ENCODE peak calls at places on chromosomes 5 and 9, in seven cellular contexts. One of them, this sample, is unnamed.

GRCh38 chr5:168808217-168808616 is 229.0 kb upstream of the PANK3 start:
- DNase-seq in stimulated activated naive CD8-positive, alpha-beta T cell treated with anti-CD3 and anti-CD28 coated beads, Interleukin-15, Interleukin-2, amounts not matched to agents 100 U/mL and 50 U/mL, for 24 hours: no peak
- DNase-seq in ELR: no peak
- DNase-seq in nucleus accumbens: no peak
- DNase-seq in activated CD8-positive, alpha-beta memory T cell treated with anti-CD3 and anti-CD28 coated beads for 48 hours: no peak
- DNase-seq in ureter: no peak
- DNase-seq in hippocampal formation: no peak
- DNase-seq in this sample: no peak

GRCh38 chr5:82639393-82640144 is 361.4 kb upstream of the RPS23 start:
- DNase-seq in ELR: no peak
- DNase-seq in activated CD8-positive, alpha-beta memory T cell treated with anti-CD3 and anti-CD28 coated beads for 48 hours: no peak
- DNase-seq in nucleus accumbens: no peak
- DNase-seq in ureter: no peak
- DNase-seq in hippocampal formation: no peak
- DNase-seq in stimulated activated naive CD8-positive, alpha-beta T cell treated with anti-CD3 and anti-CD28 coated beads, Interleukin-15, Interleukin-2, amounts not matched to agents 100 U/mL and 50 U/mL, for 24 hours: no peak
- DNase-seq in this sample: no peak

GRCh38 chr5:157484768-157485167 is 24.8 kb downstream of the NIPAL4 start:
- DNase-seq in activated CD8-positive, alpha-beta memory T cell treated with anti-CD3 and anti-CD28 coated beads for 48 hours: no peak
- DNase-seq in ureter: no peak
- DNase-seq in stimulated activated naive CD8-positive, alpha-beta T cell treated with anti-CD3 and anti-CD28 coated beads, Interleukin-15, Interleukin-2, amounts not matched to agents 100 U/mL and 50 U/mL, for 24 hours: no peak
- DNase-seq in ELR: no peak
- DNase-seq in nucleus accumbens: no peak
- DNase-seq in hippocampal formation: no peak
- DNase-seq in this sample: peak; percentile 50

GRCh38 chr9:88221110-88221509 is 82.8 kb upstream of the SPATA31C2 start:
- DNase-seq in hippocampal formation: no peak
- DNase-seq in activated CD8-positive, alpha-beta memory T cell treated with anti-CD3 and anti-CD28 coated beads for 48 hours: no peak
- DNase-seq in nucleus accumbens: no peak
- DNase-seq in ureter: no peak
- DNase-seq in stimulated activated naive CD8-positive, alpha-beta T cell treated with anti-CD3 and anti-CD28 coated beads, Interleukin-15, Interleukin-2, amounts not matched to agents 100 U/mL and 50 U/mL, for 24 hours: no peak
- DNase-seq in ELR: no peak
- DNase-seq in this sample: no peak

GRCh38 chr5:104977530-104977929 is 1414.9 kb upstream of the NUDT12 start:
- DNase-seq in nucleus accumbens: no peak
- DNase-seq in hippocampal formation: no peak
- DNase-seq in stimulated activated naive CD8-positive, alpha-beta T cell treated with anti-CD3 and anti-CD28 coated beads, Interleukin-15, Interleukin-2, amounts not matched to agents 100 U/mL and 50 U/mL, for 24 hours: no peak
- DNase-seq in ureter: no peak
- DNase-seq in activated CD8-positive, alpha-beta memory T cell treated with anti-CD3 and anti-CD28 coated beads for 48 hours: no peak
- DNase-seq in ELR: no peak
- DNase-seq in this sample: no peak

GRCh38 chr5:172600571-172600970 is 40.5 kb upstream of the NEURL1B start:
- DNase-seq in stimulated activated naive CD8-positive, alpha-beta T cell treated with anti-CD3 and anti-CD28 coated beads, Interleukin-15, Interleukin-2, amounts not matched to agents 100 U/mL and 50 U/mL, for 24 hours: no peak
- DNase-seq in activated CD8-positive, alpha-beta memory T cell treated with anti-CD3 and anti-CD28 coated beads for 48 hours: no peak
- DNase-seq in nucleus accumbens: no peak
- DNase-seq in hippocampal formation: no peak
- DNase-seq in ureter: no peak
- DNase-seq in ELR: no peak
- DNase-seq in this sample: no peak

GRCh38 chr9:13665418-13666066 is 386.1 kb upstream of the MPDZ start:
- DNase-seq in nucleus accumbens: no peak
- DNase-seq in ELR: peak; percentile 36
- DNase-seq in ureter: no peak
- DNase-seq in stimulated activated naive CD8-positive, alpha-beta T cell treated with anti-CD3 and anti-CD28 coated beads, Interleukin-15, Interleukin-2, amounts not matched to agents 100 U/mL and 50 U/mL, for 24 hours: no peak
- DNase-seq in activated CD8-positive, alpha-beta memory T cell treated with anti-CD3 and anti-CD28 coated beads for 48 hours: no peak
- DNase-seq in hippocampal formation: no peak
- DNase-seq in this sample: no peak

GRCh38 chr9:124946167-124946566 is 5.3 kb upstream of the GOLGA1 start:
- DNase-seq in ureter: no peak
- DNase-seq in ELR: no peak
- DNase-seq in stimulated activated naive CD8-positive, alpha-beta T cell treated with anti-CD3 and anti-CD28 coated beads, Interleukin-15, Interleukin-2, amounts not matched to agents 100 U/mL and 50 U/mL, for 24 hours: no peak
- DNase-seq in hippocampal formation: no peak
- DNase-seq in activated CD8-positive, alpha-beta memory T cell treated with anti-CD3 and anti-CD28 coated beads for 48 hours: no peak
- DNase-seq in nucleus accumbens: no peak
- DNase-seq in this sample: no peak

GRCh38 chr5:14008819-14009311 is 64.4 kb upstream of the DNAH5 start:
- DNase-seq in ureter: no peak
- DNase-seq in nucleus accumbens: no peak
- DNase-seq in activated CD8-positive, alpha-beta memory T cell treated with anti-CD3 and anti-CD28 coated beads for 48 hours: no peak
- DNase-seq in ELR: peak; percentile 39
- DNase-seq in hippocampal formation: no peak
- DNase-seq in stimulated activated naive CD8-positive, alpha-beta T cell treated with anti-CD3 and anti-CD28 coated beads, Interleukin-15, Interleukin-2, amounts not matched to agents 100 U/mL and 50 U/mL, for 24 hours: no peak
- DNase-seq in this sample: no peak

GRCh38 chr5:135521964-135522363 is 13.8 kb downstream of the NEUROG1 start:
- DNase-seq in nucleus accumbens: no peak
- DNase-seq in ureter: no peak
- DNase-seq in hippocampal formation: no peak
- DNase-seq in activated CD8-positive, alpha-beta memory T cell treated with anti-CD3 and anti-CD28 coated beads for 48 hours: no peak
- DNase-seq in ELR: no peak
- DNase-seq in stimulated activated naive CD8-positive, alpha-beta T cell treated with anti-CD3 and anti-CD28 coated beads, Interleukin-15, Interleukin-2, amounts not matched to agents 100 U/mL and 50 U/mL, for 24 hours: no peak
- DNase-seq in this sample: no peak

GRCh38 chr5:1516615-1517601 is 6.9 kb downstream of the LPCAT1 start:
- DNase-seq in ureter: peak; percentile 37
- DNase-seq in stimulated activated naive CD8-positive, alpha-beta T cell treated with anti-CD3 and anti-CD28 coated beads, Interleukin-15, Interleukin-2, amounts not matched to agents 100 U/mL and 50 U/mL, for 24 hours: peak; percentile 2
- DNase-seq in nucleus accumbens: no peak
- DNase-seq in hippocampal formation: no peak
- DNase-seq in activated CD8-positive, alpha-beta memory T cell treated with anti-CD3 and anti-CD28 coated beads for 48 hours: no peak
- DNase-seq in ELR: peak; percentile 51
- DNase-seq in this sample: no peak

GRCh38 chr9:126856326-126856877 is 4.0 kb upstream of the ZBTB34 start:
- DNase-seq in activated CD8-positive, alpha-beta memory T cell treated with anti-CD3 and anti-CD28 coated beads for 48 hours: no peak
- DNase-seq in hippocampal formation: no peak
- DNase-seq in nucleus accumbens: no peak
- DNase-seq in stimulated activated naive CD8-positive, alpha-beta T cell treated with anti-CD3 and anti-CD28 coated beads, Interleukin-15, Interleukin-2, amounts not matched to agents 100 U/mL and 50 U/mL, for 24 hours: no peak
- DNase-seq in ureter: no peak
- DNase-seq in ELR: no peak
- DNase-seq in this sample: no peak

GRCh38 chr9:18493361-18494015 is 19.5 kb downstream of the ADAMTSL1 start:
- DNase-seq in ELR: peak; percentile 34
- DNase-seq in nucleus accumbens: no peak
- DNase-seq in stimulated activated naive CD8-positive, alpha-beta T cell treated with anti-CD3 and anti-CD28 coated beads, Interleukin-15, Interleukin-2, amounts not matched to agents 100 U/mL and 50 U/mL, for 24 hours: no peak
- DNase-seq in hippocampal formation: no peak
- DNase-seq in activated CD8-positive, alpha-beta memory T cell treated with anti-CD3 and anti-CD28 coated beads for 48 hours: no peak
- DNase-seq in ureter: no peak
- DNase-seq in this sample: no peak

GRCh38 chr5:177382423-177383029 is 1.7 kb upstream of the SLC34A1 start:
- DNase-seq in ureter: no peak
- DNase-seq in ELR: peak; percentile 40
- DNase-seq in hippocampal formation: peak; percentile 39
- DNase-seq in nucleus accumbens: no peak
- DNase-seq in activated CD8-positive, alpha-beta memory T cell treated with anti-CD3 and anti-CD28 coated beads for 48 hours: no peak
- DNase-seq in stimulated activated naive CD8-positive, alpha-beta T cell treated with anti-CD3 and anti-CD28 coated beads, Interleukin-15, Interleukin-2, amounts not matched to agents 100 U/mL and 50 U/mL, for 24 hours: no peak
- DNase-seq in this sample: peak; percentile 76

GRCh38 chr5:76391014-76391413 is 12.1 kb upstream of the IQGAP2 start:
- DNase-seq in stimulated activated naive CD8-positive, alpha-beta T cell treated with anti-CD3 and anti-CD28 coated beads, Interleukin-15, Interleukin-2, amounts not matched to agents 100 U/mL and 50 U/mL, for 24 hours: peak; percentile 19
- DNase-seq in hippocampal formation: no peak
- DNase-seq in ELR: no peak
- DNase-seq in nucleus accumbens: no peak
- DNase-seq in ureter: no peak
- DNase-seq in activated CD8-positive, alpha-beta memory T cell treated with anti-CD3 and anti-CD28 coated beads for 48 hours: no peak
- DNase-seq in this sample: no peak

GRCh38 chr9:76114144-76114543 is 223.7 kb downstream of the PCSK5 start:
- DNase-seq in ureter: no peak
- DNase-seq in nucleus accumbens: no peak
- DNase-seq in ELR: no peak
- DNase-seq in activated CD8-positive, alpha-beta memory T cell treated with anti-CD3 and anti-CD28 coated beads for 48 hours: no peak
- DNase-seq in hippocampal formation: no peak
- DNase-seq in stimulated activated naive CD8-positive, alpha-beta T cell treated with anti-CD3 and anti-CD28 coated beads, Interleukin-15, Interleukin-2, amounts not matched to agents 100 U/mL and 50 U/mL, for 24 hours: no peak
- DNase-seq in this sample: no peak

GRCh38 chr5:124718376-124718775 is 28.1 kb downstream of the ZNF608 start:
- DNase-seq in ELR: no peak
- DNase-seq in activated CD8-positive, alpha-beta memory T cell treated with anti-CD3 and anti-CD28 coated beads for 48 hours: no peak
- DNase-seq in ureter: no peak
- DNase-seq in nucleus accumbens: no peak
- DNase-seq in stimulated activated naive CD8-positive, alpha-beta T cell treated with anti-CD3 and anti-CD28 coated beads, Interleukin-15, Interleukin-2, amounts not matched to agents 100 U/mL and 50 U/mL, for 24 hours: no peak
- DNase-seq in hippocampal formation: peak; percentile 86
- DNase-seq in this sample: no peak

GRCh38 chr9:32596096-32596865 is 23.3 kb upstream of the NDUFB6 start:
- DNase-seq in ELR: no peak
- DNase-seq in nucleus accumbens: no peak
- DNase-seq in activated CD8-positive, alpha-beta memory T cell treated with anti-CD3 and anti-CD28 coated beads for 48 hours: no peak
- DNase-seq in hippocampal formation: no peak
- DNase-seq in stimulated activated naive CD8-positive, alpha-beta T cell treated with anti-CD3 and anti-CD28 coated beads, Interleukin-15, Interleukin-2, amounts not matched to agents 100 U/mL and 50 U/mL, for 24 hours: no peak
- DNase-seq in ureter: no peak
- DNase-seq in this sample: no peak

GRCh38 chr5:115813719-115814118 is 2.7 kb downstream of the CDO1 start:
- DNase-seq in ELR: no peak
- DNase-seq in nucleus accumbens: no peak
- DNase-seq in stimulated activated naive CD8-positive, alpha-beta T cell treated with anti-CD3 and anti-CD28 coated beads, Interleukin-15, Interleukin-2, amounts not matched to agents 100 U/mL and 50 U/mL, for 24 hours: no peak
- DNase-seq in hippocampal formation: no peak
- DNase-seq in activated CD8-positive, alpha-beta memory T cell treated with anti-CD3 and anti-CD28 coated beads for 48 hours: no peak
- DNase-seq in ureter: no peak
- DNase-seq in this sample: no peak

GRCh38 chr9:133149130-133150015 is 14.3 kb downstream of the GBGT1 start:
- DNase-seq in ureter: peak; percentile 90
- DNase-seq in stimulated activated naive CD8-positive, alpha-beta T cell treated with anti-CD3 and anti-CD28 coated beads, Interleukin-15, Interleukin-2, amounts not matched to agents 100 U/mL and 50 U/mL, for 24 hours: peak; percentile 87
- DNase-seq in activated CD8-positive, alpha-beta memory T cell treated with anti-CD3 and anti-CD28 coated beads for 48 hours: peak; percentile 79
- DNase-seq in ELR: peak; percentile 93
- DNase-seq in nucleus accumbens: peak; percentile 89
- DNase-seq in hippocampal formation: peak; percentile 82
- DNase-seq in this sample: peak; percentile 98

GRCh38 chr9:136093995-136094881 is 851 bp downstream of the NACC2 start:
- DNase-seq in activated CD8-positive, alpha-beta memory T cell treated with anti-CD3 and anti-CD28 coated beads for 48 hours: no peak
- DNase-seq in nucleus accumbens: peak; percentile 25
- DNase-seq in ELR: peak; percentile 72
- DNase-seq in ureter: peak; percentile 86
- DNase-seq in hippocampal formation: no peak
- DNase-seq in stimulated activated naive CD8-positive, alpha-beta T cell treated with anti-CD3 and anti-CD28 coated beads, Interleukin-15, Interleukin-2, amounts not matched to agents 100 U/mL and 50 U/mL, for 24 hours: peak; percentile 74
- DNase-seq in this sample: no peak

GRCh38 chr5:270340-270739 is 1.1 kb upstream of the PDCD6 start:
- DNase-seq in nucleus accumbens: no peak
- DNase-seq in stimulated activated naive CD8-positive, alpha-beta T cell treated with anti-CD3 and anti-CD28 coated beads, Interleukin-15, Interleukin-2, amounts not matched to agents 100 U/mL and 50 U/mL, for 24 hours: peak; percentile 7
- DNase-seq in ELR: no peak
- DNase-seq in ureter: no peak
- DNase-seq in hippocampal formation: no peak
- DNase-seq in activated CD8-positive, alpha-beta memory T cell treated with anti-CD3 and anti-CD28 coated beads for 48 hours: no peak
- DNase-seq in this sample: no peak

GRCh38 chr5:147075187-147075586 is 159.6 kb upstream of the STK32A start:
- DNase-seq in stimulated activated naive CD8-positive, alpha-beta T cell treated with anti-CD3 and anti-CD28 coated beads, Interleukin-15, Interleukin-2, amounts not matched to agents 100 U/mL and 50 U/mL, for 24 hours: no peak
- DNase-seq in ELR: no peak
- DNase-seq in activated CD8-positive, alpha-beta memory T cell treated with anti-CD3 and anti-CD28 coated beads for 48 hours: no peak
- DNase-seq in nucleus accumbens: no peak
- DNase-seq in ureter: no peak
- DNase-seq in hippocampal formation: no peak
- DNase-seq in this sample: no peak

GRCh38 chr9:113456235-113456634 is 7.3 kb upstream of the RGS3 start:
- DNase-seq in nucleus accumbens: no peak
- DNase-seq in ureter: no peak
- DNase-seq in stimulated activated naive CD8-positive, alpha-beta T cell treated with anti-CD3 and anti-CD28 coated beads, Interleukin-15, Interleukin-2, amounts not matched to agents 100 U/mL and 50 U/mL, for 24 hours: no peak
- DNase-seq in ELR: peak; percentile 36
- DNase-seq in activated CD8-positive, alpha-beta memory T cell treated with anti-CD3 and anti-CD28 coated beads for 48 hours: no peak
- DNase-seq in hippocampal formation: no peak
- DNase-seq in this sample: peak; percentile 22

GRCh38 chr5:69414885-69415583 is at the start of gene MARVELD2:
- DNase-seq in ELR: peak; percentile 60
- DNase-seq in stimulated activated naive CD8-positive, alpha-beta T cell treated with anti-CD3 and anti-CD28 coated beads, Interleukin-15, Interleukin-2, amounts not matched to agents 100 U/mL and 50 U/mL, for 24 hours: peak; percentile 56
- DNase-seq in nucleus accumbens: peak; percentile 27
- DNase-seq in ureter: peak; percentile 88
- DNase-seq in hippocampal formation: no peak
- DNase-seq in activated CD8-positive, alpha-beta memory T cell treated with anti-CD3 and anti-CD28 coated beads for 48 hours: no peak
- DNase-seq in this sample: peak; percentile 30

GRCh38 chr9:69882998-69883565 is 62.5 kb downstream of the CFAP95 start:
- DNase-seq in ureter: no peak
- DNase-seq in nucleus accumbens: no peak
- DNase-seq in ELR: no peak
- DNase-seq in hippocampal formation: no peak
- DNase-seq in stimulated activated naive CD8-positive, alpha-beta T cell treated with anti-CD3 and anti-CD28 coated beads, Interleukin-15, Interleukin-2, amounts not matched to agents 100 U/mL and 50 U/mL, for 24 hours: no peak
- DNase-seq in activated CD8-positive, alpha-beta memory T cell treated with anti-CD3 and anti-CD28 coated beads for 48 hours: no peak
- DNase-seq in this sample: no peak

GRCh38 chr9:23447166-23447565 is 378.9 kb downstream of the ELAVL2 start:
- DNase-seq in ELR: no peak
- DNase-seq in activated CD8-positive, alpha-beta memory T cell treated with anti-CD3 and anti-CD28 coated beads for 48 hours: no peak
- DNase-seq in stimulated activated naive CD8-positive, alpha-beta T cell treated with anti-CD3 and anti-CD28 coated beads, Interleukin-15, Interleukin-2, amounts not matched to agents 100 U/mL and 50 U/mL, for 24 hours: no peak
- DNase-seq in hippocampal formation: peak; percentile 43
- DNase-seq in nucleus accumbens: no peak
- DNase-seq in ureter: no peak
- DNase-seq in this sample: no peak

GRCh38 chr9:97556721-97557605 is 55.5 kb downstream of the TMOD1 start:
- DNase-seq in ureter: no peak
- DNase-seq in activated CD8-positive, alpha-beta memory T cell treated with anti-CD3 and anti-CD28 coated beads for 48 hours: no peak
- DNase-seq in stimulated activated naive CD8-positive, alpha-beta T cell treated with anti-CD3 and anti-CD28 coated beads, Interleukin-15, Interleukin-2, amounts not matched to agents 100 U/mL and 50 U/mL, for 24 hours: no peak
- DNase-seq in ELR: no peak
- DNase-seq in nucleus accumbens: no peak
- DNase-seq in hippocampal formation: no peak
- DNase-seq in this sample: no peak

GRCh38 chr5:159227452-159227851 is 18.1 kb upstream of the RNF145 start:
- DNase-seq in ELR: no peak
- DNase-seq in nucleus accumbens: no peak
- DNase-seq in stimulated activated naive CD8-positive, alpha-beta T cell treated with anti-CD3 and anti-CD28 coated beads, Interleukin-15, Interleukin-2, amounts not matched to agents 100 U/mL and 50 U/mL, for 24 hours: no peak
- DNase-seq in ureter: no peak
- DNase-seq in activated CD8-positive, alpha-beta memory T cell treated with anti-CD3 and anti-CD28 coated beads for 48 hours: no peak
- DNase-seq in hippocampal formation: no peak
- DNase-seq in this sample: no peak

GRCh38 chr5:75234251-75234650 is 2.4 kb downstream of the ANKRD31 start:
- DNase-seq in activated CD8-positive, alpha-beta memory T cell treated with anti-CD3 and anti-CD28 coated beads for 48 hours: no peak
- DNase-seq in hippocampal formation: no peak
- DNase-seq in ELR: peak; percentile 15
- DNase-seq in nucleus accumbens: no peak
- DNase-seq in ureter: no peak
- DNase-seq in stimulated activated naive CD8-positive, alpha-beta T cell treated with anti-CD3 and anti-CD28 coated beads, Interleukin-15, Interleukin-2, amounts not matched to agents 100 U/mL and 50 U/mL, for 24 hours: no peak
- DNase-seq in this sample: no peak

GRCh38 chr9:119500072-119500771 is 131.0 kb upstream of the BRINP1 start:
- DNase-seq in ureter: no peak
- DNase-seq in hippocampal formation: no peak
- DNase-seq in nucleus accumbens: no peak
- DNase-seq in stimulated activated naive CD8-positive, alpha-beta T cell treated with anti-CD3 and anti-CD28 coated beads, Interleukin-15, Interleukin-2, amounts not matched to agents 100 U/mL and 50 U/mL, for 24 hours: no peak
- DNase-seq in ELR: no peak
- DNase-seq in activated CD8-positive, alpha-beta memory T cell treated with anti-CD3 and anti-CD28 coated beads for 48 hours: no peak
- DNase-seq in this sample: no peak

GRCh38 chr5:127561254-127561653 is 43.8 kb downstream of the PRRC1 start:
- DNase-seq in ELR: peak; percentile 71
- DNase-seq in nucleus accumbens: no peak
- DNase-seq in hippocampal formation: no peak
- DNase-seq in ureter: no peak
- DNase-seq in stimulated activated naive CD8-positive, alpha-beta T cell treated with anti-CD3 and anti-CD28 coated beads, Interleukin-15, Interleukin-2, amounts not matched to agents 100 U/mL and 50 U/mL, for 24 hours: no peak
- DNase-seq in activated CD8-positive, alpha-beta memory T cell treated with anti-CD3 and anti-CD28 coated beads for 48 hours: no peak
- DNase-seq in this sample: no peak

This sample was measured in Karpas-422.